ENCODE peak calls at places on chromosomes 16 and 17, in four cellular contexts. O is effector memory CD8-positive, alpha-beta T cell; B is IMR-90; J is skeletal muscle cell. N is an unnamed sample.
A peak's percentile ranks its signal among the peaks of the same experiment; 100 is the strongest.

GRCh38 chr16:12228607-12229499 is 252.3 kb downstream of the SNX29 start:
- DNase-seq in O (no peak), B (peak; percentile 71), J (no peak), N (peak; percentile 57)

GRCh38 chr17:74332017-74332650 is 6.1 kb downstream of the KIF19 start:
- DNase-seq in O (no peak), B (no peak), J (no peak), N (no peak)

GRCh38 chr16:72554935-72555334 is 383.0 kb upstream of the PMFBP1 start:
- DNase-seq in O (no peak), B (peak; percentile 6), J (no peak), N (peak; percentile 31)

GRCh38 chr17:82843904-82844640 is 4.2 kb upstream of the ZNF750 start:
- DNase-seq in O (no peak), B (no peak), J (no peak), N (no peak)

GRCh38 chr17:20987511-20987910 is 55.3 kb downstream of the USP22 start:
- DNase-seq in O (no peak), B (no peak), J (no peak), N (no peak)

GRCh38 chr17:76076765-76077581 is 2.0 kb upstream of the ZACN start:
- DNase-seq in O (peak; percentile 27), B (peak; percentile 41), J (no peak), N (no peak)

GRCh38 chr17:77129568-77130301 is 11.0 kb upstream of the SEC14L1 start:
- DNase-seq in O (no peak), B (peak; percentile 28), J (no peak), N (no peak)

GRCh38 chr17:1532836-1533602 is 16.6 kb upstream of the INPP5K start:
- DNase-seq in O (peak; percentile 17), B (no peak), J (no peak), N (no peak)

GRCh38 chr17:21029032-21029431 is 13.8 kb downstream of the USP22 start:
- DNase-seq in O (no peak), B (peak; percentile 84), J (peak; percentile 62), N (peak; percentile 81)

GRCh38 chr17:42342242-42343008 is 45.8 kb downstream of the STAT3 start:
- DNase-seq in O (no peak), B (peak; percentile 71), J (no peak), N (peak; percentile 35)

GRCh38 chr16:4327782-4328579 is 12.1 kb downstream of the GLIS2 start:
- DNase-seq in O (no peak), B (peak; percentile 69), J (no peak), N (no peak)

GRCh38 chr17:30930495-30930894 is 8.8 kb downstream of the ADAP2 start:
- DNase-seq in O (no peak), B (no peak), J (no peak), N (no peak)

GRCh38 chr16:77113835-77114234 is 77.2 kb upstream of the MON1B start:
- DNase-seq in O (no peak), B (no peak), J (no peak), N (no peak)

GRCh38 chr17:30117548-30118155 is 1.0 kb downstream of the NSRP1 start:
- DNase-seq in O (no peak), B (peak; percentile 17), J (no peak), N (no peak)

GRCh38 chr16:68287276-68288251 is 23.2 kb downstream of the SLC7A6OS start:
- DNase-seq in O (no peak), B (peak; percentile 86), J (peak; percentile 62), N (peak; percentile 76)

GRCh38 chr16:3123986-3124886 is 10.6 kb upstream of the ZNF213 start:
- DNase-seq in O (peak; percentile 95), B (peak; percentile 87), J (peak; percentile 71), N (peak; percentile 94)

GRCh38 chr17:28001149-28001548 is 41.3 kb upstream of the NLK start:
- DNase-seq in O (no peak), B (no peak), J (no peak), N (no peak)

GRCh38 chr17:7667616-7668406 is 17.1 kb downstream of the ATP1B2 start:
- DNase-seq in O (no peak), B (no peak), J (no peak), N (no peak)

GRCh38 chr16:84548971-84549844 is 44.7 kb upstream of the MEAK7 start:
- DNase-seq in O (peak; percentile 39), B (no peak), J (no peak), N (no peak)

N was measured in brain microvascular endothelial cell.